ENCODE peak calls at places on chromosomes 12 and 14, in ten cellular contexts. W, R, B, D, F, G, U, C, M and V are unnamed samples.

GRCh38 chr14:59273737-59274136 is 85.3 kb downstream of the DAAM1 start:
- DNase-seq in W (no peak), R (no peak), B (no peak), D (no peak), F (no peak), G (no peak), U (no peak), C (no peak), M (no peak), V (no peak)

GRCh38 chr12:66859751-66860440 is 181.0 kb upstream of the GRIP1 start:
- DNase-seq in W (no peak), R (no peak), B (no peak), D (peak; percentile 5), F (no peak), G (no peak), U (no peak), C (no peak), M (no peak), V (peak; percentile 11)

GRCh38 chr12:131434208-131435125 is 276.4 kb upstream of the SFSWAP start:
- DNase-seq in W (peak; percentile 8), R (no peak), B (no peak), D (no peak), F (peak; percentile 59), G (no peak), U (no peak), C (no peak), M (no peak), V (no peak)

GRCh38 chr12:94145231-94145979 is 3.0 kb upstream of the PLXNC1 start:
- DNase-seq in W (no peak), R (no peak), B (peak; percentile 55), D (peak; percentile 61), F (no peak), G (peak; percentile 14), U (no peak), C (no peak), M (peak; percentile 77), V (peak; percentile 46)

GRCh38 chr14:68785817-68786490 is 6.9 kb downstream of the ZFP36L1 start:
- DNase-seq in W (peak; percentile 33), R (no peak), B (no peak), D (peak; percentile 18), F (peak; percentile 78), G (no peak), U (peak; percentile 23), C (no peak), M (peak; percentile 68), V (peak; percentile 71)

GRCh38 chr14:64692189-64692588 is 12.0 kb upstream of the PLEKHG3 start:
- DNase-seq in W (peak; percentile 7), R (no peak), B (no peak), D (no peak), F (no peak), G (no peak), U (no peak), C (no peak), M (no peak), V (no peak)

GRCh38 chr12:127556487-127556886 is 710.5 kb upstream of the TMEM132C start:
- DNase-seq in W (no peak), R (no peak), B (no peak), D (no peak), F (no peak), G (no peak), U (no peak), C (no peak), M (no peak), V (no peak)

GRCh38 chr12:19841451-19841850 is 402.2 kb downstream of the AEBP2 start:
- DNase-seq in W (no peak), R (no peak), B (no peak), D (no peak), F (no peak), G (no peak), U (no peak), C (no peak), M (peak; percentile 36), V (no peak)

GRCh38 chr12:89493650-89494302 is 30.8 kb downstream of the GALNT4 start:
- DNase-seq in W (no peak), R (no peak), B (no peak), D (no peak), F (no peak), G (no peak), U (no peak), C (no peak), M (no peak), V (no peak)

GRCh38 chr14:104442107-104442551 is 137.4 kb upstream of the C14orf180 start:
- DNase-seq in W (no peak), R (no peak), B (no peak), D (no peak), F (no peak), G (no peak), U (no peak), C (no peak), M (no peak), V (no peak)

GRCh38 chr14:71485833-71486232 is 446.4 kb upstream of the RGS6 start:
- DNase-seq in W (no peak), R (no peak), B (no peak), D (no peak), F (no peak), G (no peak), U (no peak), C (no peak), M (no peak), V (no peak)

GRCh38 chr12:65508281-65509035 is 230.0 kb downstream of the MSRB3 start:
- DNase-seq in W (no peak), R (no peak), B (no peak), D (no peak), F (no peak), G (no peak), U (no peak), C (no peak), M (no peak), V (no peak)

GRCh38 chr12:103806807-103807206 is 34.2 kb downstream of the NT5DC3 start:
- DNase-seq in W (no peak), R (no peak), B (no peak), D (no peak), F (peak; percentile 61), G (no peak), U (peak; percentile 73), C (no peak), M (peak; percentile 89), V (no peak)

GRCh38 chr12:113241191-113242017 is 20.1 kb downstream of the TPCN1 start:
- DNase-seq in W (peak; percentile 36), R (no peak), B (peak; percentile 96), D (peak; percentile 97), F (no peak), G (peak; percentile 90), U (peak; percentile 36), C (no peak), M (peak; percentile 47), V (peak; percentile 78)

GRCh38 chr12:81284137-81284536 is 206.3 kb downstream of the ACSS3 start:
- DNase-seq in W (no peak), R (no peak), B (peak; percentile 4), D (peak; percentile 8), F (no peak), G (no peak), U (no peak), C (no peak), M (no peak), V (peak; percentile 4)

GRCh38 chr12:100721193-100721592 is 73.4 kb upstream of the ANO4 start:
- DNase-seq in W (no peak), R (no peak), B (no peak), D (no peak), F (no peak), G (no peak), U (no peak), C (no peak), M (peak; percentile 3), V (no peak)

GRCh38 chr12:45969084-45969483 is 21.3 kb downstream of the SCAF11 start:
- DNase-seq in W (no peak), R (no peak), B (peak; percentile 68), D (no peak), F (no peak), G (no peak), U (no peak), C (no peak), M (no peak), V (no peak)

GRCh38 chr12:116381744-116382455 is 104.4 kb upstream of the MED13L start:
- DNase-seq in W (no peak), R (no peak), B (peak; percentile 98), D (peak; percentile 95), F (no peak), G (peak; percentile 95), U (peak; percentile 89), C (no peak), M (peak; percentile 95), V (peak; percentile 62)
- H3K4me3 ChIP-seq in W (no peak overlapping the region), R (peak overlapping the region; percentile 11), B (no peak overlapping the region), D (peak overlapping the region; percentile 14), F (no peak overlapping the region), G (peak overlapping the region; percentile 22), U (no peak overlapping the region), C (no peak overlapping the region), M (no peak overlapping the region), V (no peak overlapping the region)

GRCh38 chr12:56723889-56724659 is 1.0 kb downstream of the NACA start:
- DNase-seq in W (peak; percentile 34), R (peak; percentile 39), B (peak; percentile 86), D (peak; percentile 45), F (peak; percentile 93), G (peak; percentile 70), U (peak; percentile 41), C (peak; percentile 76), M (peak; percentile 86), V (peak; percentile 75)
- H3K36me3 ChIP-seq in W (peaks cover 22% of the 10 kb centered on the region), R (peaks cover 30% of the 10 kb centered on the region), B (peaks cover 30% of the 10 kb centered on the region), D (peaks cover 50% of the 10 kb centered on the region), F (peaks cover 2% of the 10 kb centered on the region), G (peaks cover 28% of the 10 kb centered on the region), U (peaks cover 9% of the 10 kb centered on the region), C (no peaks in the 10 kb centered on the region), M (peaks cover 13% of the 10 kb centered on the region), V (no peaks in the 10 kb centered on the region)

GRCh38 chr12:64172143-64172970 is 49.7 kb downstream of the KICS2 start:
- DNase-seq in W (no peak), R (no peak), B (no peak), D (peak; percentile 14), F (no peak), G (no peak), U (no peak), C (no peak), M (no peak), V (no peak)
- TF ChIP-seq CTCF in W (no peak), R (no peak), B (no peak), D (no peak), F (no peak), G (no peak), U (no peak), C (no peak), M (no peak), V (no peak)

GRCh38 chr14:28780843-28781503 is 14.4 kb downstream of the FOXG1 start:
- DNase-seq in W (no peak), R (no peak), B (no peak), D (peak; percentile 21), F (no peak), G (no peak), U (no peak), C (no peak), M (no peak), V (no peak)

GRCh38 chr14:28783593-28784143 is 17.1 kb downstream of the FOXG1 start:
- DNase-seq in W (no peak), R (no peak), B (no peak), D (no peak), F (no peak), G (no peak), U (no peak), C (no peak), M (no peak), V (no peak)

GRCh38 chr14:28784262-28785021 is 17.9 kb downstream of the FOXG1 start:
- DNase-seq in W (no peak), R (no peak), B (no peak), D (no peak), F (no peak), G (no peak), U (no peak), C (no peak), M (no peak), V (no peak)

GRCh38 chr14:28779416-28779941 is 12.9 kb downstream of the FOXG1 start:
- DNase-seq in W (no peak), R (no peak), B (no peak), D (no peak), F (no peak), G (no peak), U (no peak), C (no peak), M (no peak), V (no peak)

GRCh38 chr14:28785096-28785952 is 18.7 kb downstream of the FOXG1 start:
- DNase-seq in W (no peak), R (no peak), B (peak; percentile 0), D (no peak), F (no peak), G (no peak), U (no peak), C (no peak), M (peak; percentile 24), V (peak; percentile 32)
- H3K4me3 ChIP-seq in W (peak overlapping the region; percentile 17), R (peak overlapping the region; percentile 51), B (peak overlapping the region; percentile 27), D (no peak overlapping the region), F (peak overlapping the region; percentile 36), G (peak overlapping the region; percentile 40), U (no peak overlapping the region), C (no peak overlapping the region), M (peak overlapping the region; percentile 41), V (peak overlapping the region; percentile 36)